ENCODE peak calls at places on chromosomes 12 and 14, in ten cellular contexts. K is astrocyte of the spinal cord; O is effector memory CD4-positive, alpha-beta T cell; X is RWPE2; G is lung; J is heart left ventricle; E is prostate gland; F is NB4; D is H7; C is psoas muscle. B is an unnamed sample.

GRCh38 chr12:124391340-124392261 is 96.7 kb downstream of the RFLNA start:
- DNase-seq in K (peak; percentile 59), O (no peak), X (peak; percentile 89), G (peak; percentile 71), J (peak; percentile 85), E (no peak), F (peak; percentile 96), D (peak; percentile 64), C (peak; percentile 83), B (no peak)

GRCh38 chr12:34290191-34290995 is 268.1 kb downstream of the ALG10 start:
- DNase-seq in K (no peak), O (no peak), X (peak; percentile 37), G (no peak), J (no peak), E (no peak), F (no peak), D (no peak), C (peak; percentile 24), B (no peak)

GRCh38 chr14:91861091-91861490 is 6.2 kb downstream of the TC2N start:
- DNase-seq in K (no peak), O (no peak), X (no peak), G (no peak), J (no peak), E (no peak), F (no peak), D (no peak), C (no peak), B (no peak)

GRCh38 chr14:91264151-91265150 is 19.9 kb upstream of the GPR68 start:
- DNase-seq in K (no peak), O (no peak), X (no peak), G (no peak), J (no peak), E (no peak), F (no peak), D (peak; percentile 83), C (peak; percentile 43), B (no peak)

GRCh38 chr14:69997849-69998248 is 118.6 kb downstream of the SMOC1 start:
- DNase-seq in K (peak; percentile 93), O (no peak), X (peak; percentile 83), G (no peak), J (no peak), E (no peak), F (no peak), D (no peak), C (no peak), B (no peak)

GRCh38 chr12:53737951-53738833 is 10.9 kb upstream of the CALCOCO1 start:
- DNase-seq in K (no peak), O (peak; percentile 23), X (no peak), G (no peak), J (no peak), E (no peak), F (no peak), D (peak; percentile 97), C (no peak), B (no peak)

GRCh38 chr12:118398878-118399277 is 22.5 kb downstream of the SUDS3 start:
- DNase-seq in K (no peak), O (no peak), X (no peak), G (no peak), J (no peak), E (no peak), F (peak; percentile 94), D (no peak), C (no peak), B (no peak)

GRCh38 chr12:45217846-45218245 is 2.0 kb downstream of the ANO6 start:
- DNase-seq in K (peak; percentile 33), O (no peak), X (no peak), G (no peak), J (no peak), E (no peak), F (no peak), D (no peak), C (no peak), B (no peak)

GRCh38 chr12:51814311-51815088 is 34.0 kb downstream of the FIGNL2 start:
- DNase-seq in K (peak; percentile 56), O (peak; percentile 18), X (no peak), G (peak; percentile 65), J (peak; percentile 91), E (peak; percentile 41), F (peak; percentile 59), D (peak; percentile 95), C (peak; percentile 89), B (no peak)
- H3K4me3 ChIP-seq in K (peak overlapping the region; percentile 37), O (peak overlapping the region; percentile 60), X (peak overlapping the region; percentile 35), G (peak overlapping the region; percentile 35), J (peak overlapping the region; percentile 73), E (peak overlapping the region; percentile 31), F (no peak overlapping the region), D (peak overlapping the region; percentile 56), C (peak overlapping the region; percentile 68), B (peak overlapping the region; percentile 52)

GRCh38 chr12:112381421-112381897 is 772 bp downstream of the HECTD4 start:
- DNase-seq in K (no peak), O (peak; percentile 27), X (no peak), G (no peak), J (no peak), E (peak; percentile 20), F (peak; percentile 79), D (no peak), C (peak; percentile 56), B (no peak)

GRCh38 chr12:112380663-112381420 is 1.4 kb downstream of the HECTD4 start:
- DNase-seq in K (no peak), O (no peak), X (no peak), G (no peak), J (no peak), E (no peak), F (peak; percentile 25), D (peak; percentile 61), C (no peak), B (no peak)

GRCh38 chr12:112381898-112382796 is at the start of gene HECTD4:
- DNase-seq in K (peak; percentile 82), O (peak; percentile 78), X (peak; percentile 95), G (peak; percentile 95), J (peak; percentile 98), E (peak; percentile 94), F (peak; percentile 95), D (peak; percentile 99), C (peak; percentile 98), B (no peak)

GRCh38 chr12:112386726-112387125 is 4.5 kb upstream of the HECTD4 start:
- DNase-seq in K (no peak), O (no peak), X (no peak), G (no peak), J (no peak), E (no peak), F (peak; percentile 84), D (no peak), C (peak; percentile 61), B (peak; percentile 37)

DNA sequence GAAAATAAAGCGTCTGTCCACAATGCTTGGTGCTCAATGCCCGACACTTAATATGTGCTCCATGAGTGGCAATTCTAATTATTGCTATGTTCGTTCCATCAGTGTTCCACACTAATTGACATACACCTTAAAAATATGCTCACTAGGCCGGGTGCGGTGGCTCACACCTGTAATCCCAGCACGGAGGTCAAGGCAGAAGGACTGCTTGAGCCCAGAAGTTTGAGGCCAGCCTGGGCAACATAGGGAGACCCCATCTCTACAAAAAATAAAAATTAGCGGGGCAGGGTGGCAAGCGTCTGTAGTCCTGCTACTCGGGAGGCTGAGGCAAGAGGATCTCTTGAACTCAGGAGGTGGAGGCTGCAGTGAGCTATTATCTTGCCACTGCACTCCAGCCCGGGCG is 635 bp upstream of the HECTD4 start:
- DNase-seq in K (no peak), O (no peak), X (no peak), G (no peak), J (no peak), E (no peak), F (no peak), D (no peak), C (no peak), B (no peak)
- H3K4me3 ChIP-seq in K (peak overlapping the region; percentile 52), O (peak overlapping the region; percentile 80), X (peak overlapping the region; percentile 96), G (no peak overlapping the region), J (peak overlapping the region; percentile 75), E (peak overlapping the region; percentile 95), F (peak overlapping the region; percentile 62), D (peak overlapping the region; percentile 48), C (peak overlapping the region; percentile 87), B (peak overlapping the region; percentile 72)

DNA sequence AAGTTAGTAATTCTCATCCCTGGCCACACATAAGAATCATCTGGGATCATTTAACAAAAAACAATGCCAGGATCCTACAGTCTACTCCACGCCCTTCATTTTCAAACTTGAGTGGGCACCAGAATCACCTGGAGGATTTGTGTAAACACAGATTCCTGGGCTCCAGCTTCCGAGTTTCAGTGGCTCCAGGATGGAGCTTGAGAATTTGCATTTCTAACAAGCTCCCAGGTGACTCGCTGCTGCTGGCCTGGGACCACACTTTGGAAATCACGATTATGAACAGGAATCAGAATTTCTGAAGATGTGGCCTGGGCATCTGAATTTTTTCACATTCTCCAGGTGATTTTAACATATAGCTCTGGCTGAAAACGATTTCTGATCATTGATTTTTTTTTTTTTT is 234.8 kb downstream of the CACNA1C start:
- DNase-seq in K (no peak), O (no peak), X (no peak), G (no peak), J (no peak), E (no peak), F (no peak), D (no peak), C (no peak), B (no peak)
- H3K4me3 ChIP-seq in K (no peak overlapping the region), O (no peak overlapping the region), X (no peak overlapping the region), G (no peak overlapping the region), J (no peak overlapping the region), E (no peak overlapping the region), F (no peak overlapping the region), D (no peak overlapping the region), C (no peak overlapping the region), B (no peak overlapping the region)

GRCh38 chr12:123150273-123150803 is 552 bp downstream of the PITPNM2 start:
- DNase-seq in K (no peak), O (no peak), X (no peak), G (no peak), J (peak; percentile 75), E (no peak), F (peak; percentile 62), D (peak; percentile 88), C (peak; percentile 69), B (no peak)
- H3K4me3 ChIP-seq in K (peak overlapping the region; percentile 57), O (peak overlapping the region; percentile 57), X (peak overlapping the region; percentile 100), G (peak overlapping the region; percentile 69), J (peak overlapping the region; percentile 64), E (peak overlapping the region; percentile 70), F (peak overlapping the region; percentile 32), D (peak overlapping the region; percentile 69), C (peak overlapping the region; percentile 90), B (peak overlapping the region; percentile 62)

DNA sequence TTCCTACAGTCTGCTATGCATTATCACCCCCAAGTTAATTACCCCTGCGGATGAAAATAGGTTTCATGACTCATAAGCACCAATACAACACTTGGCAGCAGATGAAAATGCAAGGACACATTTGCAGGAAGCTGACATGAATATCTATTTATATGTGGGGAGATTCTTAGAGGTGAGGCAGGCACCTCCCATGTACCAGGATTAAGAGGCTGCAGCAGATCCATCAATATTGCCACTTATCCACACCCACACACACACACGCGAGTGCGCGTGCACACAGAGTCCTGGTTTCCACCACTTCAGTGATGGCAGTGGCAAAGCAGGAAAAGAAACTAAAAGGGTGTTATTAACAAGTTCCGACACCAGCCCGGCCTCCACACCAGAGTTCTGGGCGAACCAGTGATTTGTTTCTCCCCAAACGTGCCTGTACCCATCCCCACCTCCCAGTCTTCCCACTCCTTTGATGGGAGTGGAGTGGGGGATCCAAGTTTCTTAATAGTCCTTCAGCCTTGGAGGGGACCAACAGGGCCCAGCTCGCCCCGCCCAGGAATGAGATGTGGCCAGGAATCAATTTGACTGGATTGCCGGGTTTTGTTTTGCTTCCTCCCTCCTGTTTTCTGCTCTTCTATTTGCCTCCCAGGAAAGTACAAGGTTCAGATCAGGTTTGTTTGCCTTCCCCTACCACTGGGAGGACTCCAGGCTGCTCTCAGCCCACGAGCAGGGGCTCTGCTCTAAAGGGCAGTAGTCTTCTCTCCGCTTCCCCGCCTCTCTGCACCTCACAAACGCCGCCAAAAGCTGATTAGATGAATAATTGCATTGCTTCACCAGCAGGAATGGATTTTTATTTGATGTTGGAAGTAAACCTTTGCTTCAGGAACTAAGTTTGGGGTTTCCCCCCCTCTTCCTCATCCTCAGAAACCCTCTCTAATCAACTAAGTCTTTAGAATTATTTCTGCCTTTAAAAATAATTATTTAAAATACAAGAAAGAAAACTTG is 5.2 kb downstream of the IRF2BPL start:
- DNase-seq in K (peak; percentile 50), O (no peak), X (no peak), G (no peak), J (no peak), E (peak; percentile 73), F (no peak), D (peak; percentile 71), C (no peak), B (no peak)
- H3K4me3 ChIP-seq in K (peak overlapping the region; percentile 69), O (no peak overlapping the region), X (peak overlapping the region; percentile 19), G (no peak overlapping the region), J (peak overlapping the region; percentile 6), E (peak overlapping the region; percentile 8), F (no peak overlapping the region), D (no peak overlapping the region), C (peak overlapping the region; percentile 91), B (peak overlapping the region; percentile 92)

B was measured in AG04449.